ENCODE peak calls at places on chromosomes 13 and 19, in ten cellular contexts. G, H, V, Z, W, B, F, I, U and T are unnamed samples.

GRCh38 chr13:100673831-100674362 is 698 bp downstream of the TMTC4 start:
- DNase-seq in G (peak; percentile 71), Z (peak; percentile 62), V (no peak), U (peak; percentile 32), W (peak; percentile 22), F (peak; percentile 57), H (peak; percentile 81), I (peak; percentile 89), B (peak; percentile 46), T (no peak)

GRCh38 chr13:105159794-105160193 is 1375.7 kb downstream of the EFNB2 start:
- DNase-seq in G (no peak), W (no peak), U (no peak), V (no peak), I (no peak), B (no peak), Z (no peak), H (no peak), F (no peak), T (no peak)

GRCh38 chr19:6067975-6068374 is 42.3 kb downstream of the RFX2 start:
- DNase-seq in W (no peak), H (no peak), V (peak; percentile 49), G (no peak), U (no peak), I (no peak), F (no peak), B (no peak), Z (peak; percentile 56), T (no peak)

GRCh38 chr13:44181938-44182337 is 191.7 kb upstream of the SERP2 start:
- DNase-seq in F (no peak), U (no peak), G (no peak), H (no peak), I (no peak), Z (no peak), V (no peak), W (no peak), B (no peak), T (no peak)

GRCh38 chr13:32752997-32753606 is 166.8 kb downstream of the PDS5B start:
- DNase-seq in F (no peak), Z (no peak), I (no peak), H (no peak), B (no peak), V (no peak), U (no peak), G (no peak), W (no peak), T (no peak)

GRCh38 chr13:79392882-79393563 is 13.0 kb downstream of the RBM26 start:
- DNase-seq in B (no peak), Z (no peak), G (peak; percentile 71), I (peak; percentile 50), W (no peak), U (no peak), H (no peak), F (no peak), V (no peak), T (no peak)

GRCh38 chr19:57947088-57947418 is 453 bp downstream of the ZNF256 start:
- DNase-seq in U (no peak), G (no peak), Z (no peak), F (no peak), B (no peak), W (no peak), I (no peak), V (no peak), H (no peak), T (no peak)

GRCh38 chr19:19279853-19280252 is 6.8 kb upstream of the TM6SF2 start:
- DNase-seq in W (no peak), I (no peak), F (no peak), G (no peak), H (no peak), U (no peak), B (no peak), Z (no peak), V (no peak), T (no peak)

GRCh38 chr13:112238436-112238995 is 137.6 kb upstream of the SPACA7 start:
- DNase-seq in B (no peak), Z (no peak), G (no peak), V (no peak), F (no peak), H (no peak), I (no peak), U (no peak), W (no peak), T (no peak)

GRCh38 chr19:405138-405965 is 3.6 kb downstream of the C2CD4C start:
- DNase-seq in B (no peak), H (peak; percentile 36), W (no peak), F (no peak), Z (no peak), U (no peak), I (no peak), G (no peak), V (peak; percentile 48), T (no peak)

GRCh38 chr19:18913466-18913865 is 5.7 kb downstream of the COPE start:
- DNase-seq in B (no peak), Z (no peak), G (no peak), F (no peak), W (no peak), H (no peak), U (no peak), V (no peak), I (no peak), T (no peak)

GRCh38 chr13:42405665-42406390 is 133.9 kb downstream of the AKAP11 start:
- DNase-seq in Z (no peak), H (no peak), G (peak; percentile 56), V (no peak), F (no peak), W (no peak), I (peak; percentile 21), B (no peak), U (no peak), T (no peak)

GRCh38 chr13:78604782-78605611 is 1.6 kb upstream of the POU4F1 start:
- DNase-seq in I (no peak), F (no peak), W (no peak), B (peak; percentile 31), Z (no peak), G (no peak), U (no peak), V (no peak), H (no peak), T (no peak)

GRCh38 chr19:21463449-21464105 is 41.8 kb upstream of the ZNF429 start:
- DNase-seq in I (peak; percentile 48), V (no peak), B (peak; percentile 72), W (peak; percentile 35), G (peak; percentile 46), F (peak; percentile 63), Z (peak; percentile 56), U (no peak), H (peak; percentile 58), T (no peak)

GRCh38 chr19:10427169-10427568 is 6.8 kb downstream of the PDE4A start:
- DNase-seq in I (no peak), Z (no peak), B (no peak), W (no peak), G (no peak), V (no peak), H (no peak), F (no peak), U (no peak), T (no peak)

GRCh38 chr13:27953671-27954405 is 15.3 kb downstream of the CDX2 start:
- DNase-seq in I (peak; percentile 79), W (peak; percentile 37), V (peak; percentile 75), B (peak; percentile 89), H (peak; percentile 78), U (peak; percentile 14), F (peak; percentile 86), Z (no peak), G (peak; percentile 56), T (no peak)

GRCh38 chr13:80901111-80902014 is 560.4 kb upstream of the SPRY2 start:
- DNase-seq in I (peak; percentile 82), F (no peak), W (no peak), H (no peak), V (no peak), B (no peak), G (no peak), U (no peak), Z (no peak), T (no peak)

GRCh38 chr19:29387586-29387985 is 138.2 kb upstream of the VSTM2B start:
- DNase-seq in I (no peak), G (no peak), Z (no peak), B (no peak), F (no peak), U (no peak), W (no peak), V (no peak), H (no peak), T (no peak)
- H3K27ac ChIP-seq in I (no peak overlapping the region), G (no peak overlapping the region), Z (no peak overlapping the region), B (no peak overlapping the region), F (no peak overlapping the region), U (no peak overlapping the region), W (no peak overlapping the region), V (no peak overlapping the region), H (no peak overlapping the region), T (no peak overlapping the region)

DNA sequence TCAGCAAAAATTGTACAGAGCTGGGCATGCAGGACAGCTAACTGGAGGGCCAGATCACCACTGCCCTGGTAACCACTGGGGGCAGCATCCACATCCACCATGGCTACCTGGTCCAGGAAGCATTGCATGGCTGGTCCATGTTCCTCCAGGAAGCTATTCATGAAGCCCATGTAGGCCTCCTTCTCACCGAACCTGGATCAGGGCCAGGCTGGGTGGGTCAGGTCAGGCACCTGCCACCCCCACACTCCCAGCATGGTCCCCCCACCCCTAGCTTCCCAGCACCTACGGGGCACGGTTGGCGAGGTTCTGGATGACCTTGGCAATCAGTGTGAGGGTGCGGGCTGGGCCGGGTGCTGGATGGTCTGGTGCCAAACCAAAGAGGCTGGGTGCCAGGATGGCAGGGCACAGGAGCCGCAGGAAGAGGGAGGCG is 4.6 kb upstream of the WIZ start:
- DNase-seq in H (peak; percentile 54), B (no peak), Z (no peak), V (peak; percentile 66), G (no peak), I (no peak), W (no peak), U (no peak), F (no peak), T (no peak)
- H3K27me3 ChIP-seq in H (no peaks in the 10 kb centered on the region), B (peaks cover 61% of the 10 kb centered on the region), Z (peaks cover 2% of the 10 kb centered on the region), V (peaks cover 30% of the 10 kb centered on the region), G (no peaks in the 10 kb centered on the region), I (peaks cover 57% of the 10 kb centered on the region), W (no peaks in the 10 kb centered on the region), U (no peaks in the 10 kb centered on the region), F (peaks cover 34% of the 10 kb centered on the region), T (no peaks in the 10 kb centered on the region)

DNA sequence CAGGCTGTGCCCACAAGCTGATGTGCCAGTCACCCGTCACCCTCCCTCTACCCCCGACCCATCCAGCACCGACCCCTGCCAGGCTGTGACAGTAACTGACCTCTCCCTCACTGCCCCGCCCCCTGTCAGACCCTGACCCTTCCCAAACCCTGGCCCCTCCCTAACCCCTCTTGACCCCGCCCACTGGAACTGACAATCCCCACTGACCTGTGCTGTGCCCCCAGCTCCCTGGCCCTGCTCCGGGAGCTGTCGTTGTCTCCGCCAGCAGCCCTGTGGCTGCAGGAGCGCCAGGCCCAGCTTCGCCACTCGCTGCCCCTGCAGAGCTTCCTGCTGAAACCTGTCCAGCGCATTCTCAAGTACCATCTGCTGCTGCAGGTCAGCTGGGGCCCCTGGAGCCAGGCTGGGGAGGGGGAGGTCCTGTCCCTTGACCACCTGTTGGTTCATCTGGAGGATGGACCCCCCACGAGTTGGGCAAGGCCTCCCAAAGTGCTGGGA is 4.2 kb downstream of the PLEKHG2 start:
- DNase-seq in W (no peak), V (no peak), I (no peak), B (no peak), G (no peak), F (no peak), U (no peak), Z (no peak), H (no peak), T (no peak)
- H3K27ac ChIP-seq in W (no peak overlapping the region), V (no peak overlapping the region), I (no peak overlapping the region), B (no peak overlapping the region), G (no peak overlapping the region), F (no peak overlapping the region), U (no peak overlapping the region), Z (no peak overlapping the region), H (no peak overlapping the region), T (no peak overlapping the region)

GRCh38 chr19:50190439-50190891 is 13.0 kb upstream of the MYH14 start:
- DNase-seq in G (no peak), F (no peak), I (no peak), Z (no peak), V (no peak), U (no peak), B (no peak), H (no peak), W (no peak), T (no peak)
- H3K27me3 ChIP-seq in G (no peaks in the 10 kb centered on the region), F (peaks cover 11% of the 10 kb centered on the region), I (peaks cover 3% of the 10 kb centered on the region), Z (no peaks in the 10 kb centered on the region), V (peaks cover 17% of the 10 kb centered on the region), U (no peaks in the 10 kb centered on the region), B (peaks cover 2% of the 10 kb centered on the region), H (no peaks in the 10 kb centered on the region), W (no peaks in the 10 kb centered on the region), T (peaks cover 54% of the 10 kb centered on the region)